ENCODE peak calls at places on chromosomes 4 and X, in nine cellular contexts. A is Peyer's patch, V is left lung, U is K562, Q is kidney, J is SK-N-SH, Z is left ventricle myocardium inferior, E is breast epithelium, Y is spleen. M is an unnamed sample. For H3K4me1, the result is how much of the 10 kb centered on the place peaks cover.

GRCh38 chrX:150365953-150366911 is 3.1 kb downstream of the MAMLD1 start:
- DNase-seq in A (peak), V (peak), U (peak), Q (peak), J (no peak), Z (peak), E (peak), Y (peak), M (no peak)

GRCh38 chrX:96861228-96861627 is 22.5 kb upstream of the RPA4 start:
- DNase-seq in A (no peak), V (no peak), U (no peak), Q (no peak), J (no peak), Z (no peak), E (no peak), Y (no peak), M (no peak)

GRCh38 chr4:189304755-189305154 is 635.9 kb upstream of the FRG1 start:
- DNase-seq in A (no peak), V (no peak), U (no peak), Q (no peak), J (peak), Z (no peak), E (no peak), Y (no peak), M (no peak)

GRCh38 chr4:127781303-127782024 is 658 bp upstream of the HSPA4L start:
- DNase-seq in A (peak), V (peak), U (no peak), Q (peak), J (peak), Z (peak), E (peak), Y (no peak), M (peak)

GRCh38 chr4:99149620-99150019 is 5.5 kb upstream of the ADH4 start:
- DNase-seq in A (no peak), V (no peak), U (no peak), Q (no peak), J (no peak), Z (no peak), E (no peak), Y (no peak), M (no peak)

GRCh38 chr4:41933997-41934812 is 1.0 kb upstream of the TMEM33 start:
- DNase-seq in A (no peak), V (no peak), U (peak), Q (no peak), J (no peak), Z (no peak), E (no peak), Y (no peak), M (no peak)

GRCh38 chr4:2388430-2389182 is 29.8 kb downstream of the ZFYVE28 start:
- DNase-seq in A (no peak), V (no peak), U (no peak), Q (no peak), J (no peak), Z (no peak), E (no peak), Y (no peak), M (no peak)

GRCh38 chr4:2862528-2862927 is 18.9 kb downstream of the ADD1 start:
- DNase-seq in A (peak), V (no peak), U (no peak), Q (no peak), J (no peak), Z (no peak), E (no peak), Y (no peak), M (peak)

GRCh38 chrX:1249101-1249887 is 19.3 kb upstream of the CSF2RA start:
- DNase-seq in A (peak), V (peak), U (peak), Q (no peak), J (no peak), Z (peak), E (no peak), Y (peak), M (peak)

GRCh38 chrX:54825716-54826428 is 18.3 kb downstream of the MAGED2 start:
- DNase-seq in A (no peak), V (no peak), U (no peak), Q (no peak), J (no peak), Z (no peak), E (no peak), Y (no peak), M (no peak)

GRCh38 chr4:32140636-32141035 is 1420.5 kb downstream of the PCDH7 start:
- DNase-seq in A (no peak), V (no peak), U (peak), Q (no peak), J (no peak), Z (no peak), E (no peak), Y (no peak), M (no peak)

GRCh38 chr4:123163501-123163900 is 233.1 kb upstream of the SPRY1 start:
- DNase-seq in A (no peak), V (no peak), U (no peak), Q (no peak), J (no peak), Z (no peak), E (no peak), Y (no peak), M (no peak)

GRCh38 chrX:72545990-72546389 is 26.7 kb downstream of the HDAC8 start:
- DNase-seq in A (no peak), V (no peak), U (no peak), Q (no peak), J (no peak), Z (no peak), E (no peak), Y (no peak), M (no peak)

GRCh38 chr4:67721770-67722597 is 21.0 kb upstream of the UBA6 start:
- DNase-seq in A (no peak), V (no peak), U (peak), Q (no peak), J (no peak), Z (no peak), E (no peak), Y (no peak), M (peak)

GRCh38 chr4:147042046-147042445 is 96.4 kb upstream of the TTC29 start:
- DNase-seq in A (no peak), V (no peak), U (no peak), Q (no peak), J (no peak), Z (no peak), E (no peak), Y (no peak), M (no peak)

GRCh38 chr4:155319506-155319905 is 57.3 kb downstream of the MAP9 start:
- DNase-seq in A (no peak), V (no peak), U (no peak), Q (no peak), J (no peak), Z (no peak), E (no peak), Y (no peak), M (no peak)

GRCh38 chr4:988726-989721 is 2.2 kb downstream of the IDUA start:
- DNase-seq in A (no peak), V (peak), U (no peak), Q (peak), J (no peak), Z (no peak), E (no peak), Y (no peak), M (no peak)

GRCh38 chr4:95394733-95395306 is 154.0 kb downstream of the UNC5C start:
- DNase-seq in A (no peak), V (no peak), U (no peak), Q (no peak), J (no peak), Z (no peak), E (no peak), Y (no peak), M (no peak)

GRCh38 chrX:124347242-124347641 is 879 bp downstream of the SH2D1A start:
- DNase-seq in A (no peak), V (no peak), U (no peak), Q (no peak), J (no peak), Z (no peak), E (no peak), Y (no peak), M (no peak)

GRCh38 chrX:110412971-110413726 is 54.5 kb downstream of the RTL9 start:
- DNase-seq in A (peak), V (peak), U (peak), Q (peak), J (peak), Z (peak), E (peak), Y (peak), M (peak)

GRCh38 chrX:78140206-78140605 is 756 bp upstream of the TAF9B start:
- DNase-seq in A (no peak), V (no peak), U (no peak), Q (no peak), J (no peak), Z (no peak), E (no peak), Y (no peak), M (no peak)

GRCh38 chr4:186719925-186720694 is 3.5 kb downstream of the FAT1 start:
- DNase-seq in A (no peak), V (no peak), U (peak), Q (no peak), J (no peak), Z (no peak), E (no peak), Y (no peak), M (peak)

GRCh38 chr4:71566856-71567255 is 217.0 kb downstream of the GC start:
- DNase-seq in A (no peak), V (no peak), U (no peak), Q (no peak), J (no peak), Z (no peak), E (no peak), Y (no peak), M (no peak)

GRCh38 chr4:130147618-130148017 is 1051.7 kb downstream of the C4orf33 start:
- DNase-seq in A (no peak), V (no peak), U (no peak), Q (no peak), J (no peak), Z (no peak), E (no peak), Y (no peak), M (no peak)

GRCh38 chrX:141989134-141989533 is 85.4 kb downstream of the MAGEC1 start:
- DNase-seq in A (no peak), V (no peak), U (no peak), Q (no peak), J (no peak), Z (no peak), E (no peak), Y (no peak), M (no peak)

GRCh38 chr4:9811796-9812195 is 30.4 kb downstream of the DRD5 start:
- DNase-seq in A (no peak), V (no peak), U (no peak), Q (no peak), J (no peak), Z (no peak), E (no peak), Y (no peak), M (no peak)

GRCh38 chr4:13640149-13640671 is 12.7 kb upstream of the BOD1L1 start:
- DNase-seq in A (no peak), V (no peak), U (peak), Q (no peak), J (no peak), Z (no peak), E (no peak), Y (no peak), M (peak)

GRCh38 chr4:27828843-27829242 is 968.2 kb downstream of the STIM2 start:
- DNase-seq in A (no peak), V (no peak), U (no peak), Q (no peak), J (no peak), Z (no peak), E (no peak), Y (no peak), M (no peak)

GRCh38 chr4:161799687-161800086 is 364.1 kb downstream of the FSTL5 start:
- DNase-seq in A (no peak), V (no peak), U (no peak), Q (no peak), J (no peak), Z (no peak), E (no peak), Y (no peak), M (no peak)

GRCh38 chr4:8314691-8315255 is 45.2 kb downstream of the HTRA3 start:
- DNase-seq in A (peak), V (no peak), U (no peak), Q (no peak), J (no peak), Z (no peak), E (peak), Y (peak), M (no peak)

GRCh38 chr4:158134257-158134656 is 38.6 kb downstream of the GASK1B start:
- DNase-seq in A (no peak), V (no peak), U (no peak), Q (no peak), J (no peak), Z (no peak), E (no peak), Y (no peak), M (no peak)

GRCh38 chr4:173935622-173936405 is 347.7 kb downstream of the FBXO8 start:
- DNase-seq in A (no peak), V (no peak), U (no peak), Q (no peak), J (no peak), Z (no peak), E (no peak), Y (no peak), M (no peak)

GRCh38 chrX:78652971-78653822 is 5.9 kb downstream of the RTL3 start:
- DNase-seq in A (no peak), V (no peak), U (no peak), Q (no peak), J (no peak), Z (no peak), E (no peak), Y (no peak), M (no peak)

GRCh38 chrX:119655125-119655524 is 37.8 kb downstream of the SEPTIN6 start:
- DNase-seq in A (no peak), V (no peak), U (peak), Q (no peak), J (peak), Z (peak), E (no peak), Y (no peak), M (no peak)

GRCh38 chr4:150160473-150160872 is 82.2 kb downstream of the DCLK2 start:
- DNase-seq in A (no peak), V (no peak), U (no peak), Q (no peak), J (no peak), Z (no peak), E (no peak), Y (no peak), M (no peak)

GRCh38 chrX:45749375-45749774 is 548.7 kb upstream of the DIPK2B start:
- DNase-seq in A (no peak), V (no peak), U (no peak), Q (no peak), J (no peak), Z (no peak), E (no peak), Y (no peak), M (no peak)
- H3K4me1 ChIP-seq in A (under half), V (under half), U (under half), Q (under half), J (under half), Z (under half), E (under half), Y (half or more), M (under half)

GRCh38 chrX:152738560-152738959 is 5.0 kb downstream of the MAGEA12 start:
- DNase-seq in A (no peak), V (no peak), U (no peak), Q (no peak), J (no peak), Z (no peak), E (no peak), Y (no peak), M (no peak)

GRCh38 chrX:152735860-152736511 is 2.4 kb downstream of the MAGEA12 start:
- DNase-seq in A (peak), V (no peak), U (no peak), Q (peak), J (no peak), Z (no peak), E (no peak), Y (peak), M (no peak)

GRCh38 chrX:152735101-152735500 is 1.5 kb downstream of the MAGEA12 start:
- DNase-seq in A (peak), V (no peak), U (no peak), Q (peak), J (no peak), Z (no peak), E (no peak), Y (no peak), M (no peak)

DNA sequence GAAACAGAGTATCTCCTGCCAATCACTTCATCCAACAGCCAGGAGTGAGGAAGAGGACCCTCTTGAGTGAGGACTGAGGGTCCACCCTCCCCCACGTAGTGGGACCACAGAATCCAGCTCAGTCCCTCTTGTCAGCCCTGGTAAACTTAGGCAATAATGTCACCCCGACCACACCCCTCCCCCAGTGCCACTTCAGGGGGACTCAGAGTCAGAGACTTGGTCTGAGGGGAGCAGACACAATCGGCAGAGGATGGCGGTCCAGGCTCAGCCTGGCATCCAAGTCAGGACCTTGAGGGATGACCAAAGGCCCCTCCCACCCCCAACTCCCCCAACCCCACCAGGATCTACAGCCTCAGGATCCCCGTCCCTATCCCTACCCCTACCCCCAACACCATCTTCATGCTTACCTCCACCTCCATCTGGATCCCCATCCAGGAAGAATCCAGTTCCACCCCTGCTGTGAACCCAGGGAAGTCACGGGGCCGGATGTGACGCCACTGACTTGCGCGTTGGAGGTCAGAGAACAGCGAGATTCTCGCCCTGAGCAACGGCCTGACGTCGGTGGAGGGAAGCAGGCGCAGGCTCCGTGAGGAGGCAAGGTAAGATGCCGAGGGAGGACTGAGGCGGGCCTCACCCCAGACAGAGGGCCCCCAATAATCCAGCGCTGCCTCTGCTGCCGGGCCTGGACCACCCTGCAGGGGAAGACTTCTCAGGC is at the start of the genes CSAG1 and MAGEA12:
- DNase-seq in A (peak), V (no peak), U (peak), Q (peak), J (peak), Z (no peak), E (no peak), Y (peak), M (no peak)
- H3K4me3 ChIP-seq in A (no peak), V (no peak), U (peak), Q (no peak), J (peak), Z (no peak), E (no peak), Y (no peak), M (no peak)

GRCh38 chr4:176638992-176639391 is 153.7 kb downstream of the VEGFC start:
- DNase-seq in A (no peak), V (no peak), U (no peak), Q (no peak), J (no peak), Z (no peak), E (no peak), Y (no peak), M (no peak)

GRCh38 chr4:176631611-176632010 is 161.1 kb downstream of the VEGFC start:
- DNase-seq in A (no peak), V (no peak), U (no peak), Q (no peak), J (no peak), Z (no peak), E (no peak), Y (no peak), M (no peak)

GRCh38 chr4:176641237-176641636 is 151.5 kb downstream of the VEGFC start:
- DNase-seq in A (no peak), V (no peak), U (no peak), Q (no peak), J (no peak), Z (no peak), E (no peak), Y (no peak), M (no peak)

DNA sequence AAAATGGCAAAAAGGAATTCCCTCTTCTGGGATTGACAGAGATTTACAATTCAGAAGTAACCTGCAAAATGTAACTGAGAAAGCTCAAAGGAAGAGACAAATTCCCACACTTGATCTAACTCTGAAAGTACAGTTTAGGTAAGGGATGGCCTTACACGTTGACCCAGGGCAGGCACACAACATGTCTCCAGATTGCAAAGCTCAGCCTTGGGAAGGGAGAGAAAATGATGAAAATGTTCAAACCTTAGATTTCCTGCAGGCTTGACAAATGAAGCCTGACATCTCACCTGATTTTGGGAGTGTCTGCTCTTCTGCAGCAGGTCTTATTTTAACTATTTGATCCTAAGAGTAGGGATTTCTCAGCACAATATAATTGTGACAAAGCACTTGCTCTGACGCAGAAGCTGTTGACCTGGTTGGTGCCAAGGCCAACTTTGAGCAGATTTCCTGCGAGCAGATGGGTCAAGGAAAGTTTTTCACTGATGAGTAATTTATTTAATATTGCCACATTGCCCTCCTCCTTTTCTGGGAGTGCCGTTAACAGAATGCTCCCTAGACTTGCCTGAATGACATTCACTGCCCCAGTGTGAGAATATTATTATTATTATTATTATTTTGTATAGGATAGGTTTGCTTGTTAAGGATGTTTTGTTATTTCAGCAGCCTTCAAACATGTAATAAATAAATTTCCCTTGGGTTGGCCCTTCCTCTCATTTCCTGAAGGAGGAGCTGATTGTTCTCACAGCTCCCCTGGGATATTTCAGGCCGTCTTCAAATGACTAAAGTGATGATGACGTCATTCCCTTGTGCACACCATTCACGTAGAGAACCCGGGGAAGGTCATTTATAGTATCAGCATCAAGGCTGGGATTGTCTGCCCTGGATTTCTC is 157.1 kb downstream of the VEGFC start:
- DNase-seq in A (no peak), V (no peak), U (no peak), Q (no peak), J (no peak), Z (no peak), E (no peak), Y (no peak), M (no peak)
- TF ChIP-seq CTCF in A (no peak), V (no peak), U (no peak), Q (no peak), J (peak), Z (no peak), E (no peak), Y (no peak), M (no peak)

GRCh38 chr4:40555176-40555900 is 74.3 kb downstream of the RBM47 start:
- DNase-seq in A (no peak), V (no peak), U (no peak), Q (no peak), J (no peak), Z (no peak), E (no peak), Y (no peak), M (no peak)
- H3K4me1 ChIP-seq in A (under half), V (half or more), U (under half), Q (under half), J (under half), Z (under half), E (under half), Y (half or more), M (under half)